ENCODE peak calls at places on chromosomes 5 and 9, in four cellular contexts. R is GM12878, C is K562, M is H1. N is an unnamed sample.

GRCh38 chr5:59592101-59592500 is 301.4 kb downstream of the PDE4D start:
- DNase-seq in C (no peak), R (no peak), M (no peak), N (peak)

GRCh38 chr5:42495908-42496307 is 72.7 kb downstream of the GHR start:
- DNase-seq in R (no peak), M (no peak), C (no peak), N (no peak)

GRCh38 chr9:122236681-122237080 is 7.9 kb upstream of the LHX6 start:
- DNase-seq in C (no peak), R (no peak), M (no peak), N (peak)

GRCh38 chr5:13606051-13606450 is 338.4 kb downstream of the DNAH5 start:
- DNase-seq in M (no peak), R (no peak), C (no peak), N (peak)

GRCh38 chr5:95595289-95595931 is 24.5 kb upstream of the GPR150 start:
- DNase-seq in R (no peak), C (no peak), M (no peak), N (no peak)

GRCh38 chr9:133763272-133764183 is 25.4 kb upstream of the SARDH start:
- DNase-seq in C (no peak), R (no peak), M (peak), N (peak)

GRCh38 chr9:89654025-89654662 is 49.3 kb downstream of the GADD45G start:
- DNase-seq in C (no peak), M (no peak), R (no peak), N (no peak)

GRCh38 chr9:108776920-108777650 is 78.7 kb downstream of the ACTL7B start:
- DNase-seq in M (no peak), C (peak), R (no peak), N (peak)

GRCh38 chr5:155258139-155258538 is 244.6 kb downstream of the KIF4B start:
- DNase-seq in C (no peak), R (no peak), M (no peak), N (no peak)

GRCh38 chr5:26104175-26104574 is 934.2 kb downstream of the CDH9 start:
- DNase-seq in R (no peak), M (no peak), C (no peak), N (no peak)

GRCh38 chr9:99222416-99223280 is 566 bp downstream of the SEC61B start:
- DNase-seq in R (no peak), C (peak), M (no peak), N (peak)

GRCh38 chr5:20077186-20077585 is 89.2 kb upstream of the CDH18 start:
- DNase-seq in C (no peak), M (no peak), R (no peak), N (no peak)

GRCh38 chr5:71883745-71884103 is 164.6 kb downstream of the CARTPT start:
- DNase-seq in R (no peak), M (no peak), C (no peak), N (no peak)

GRCh38 chr9:98087420-98088354 is 31.2 kb downstream of the NANS start:
- DNase-seq in R (no peak), C (no peak), M (peak), N (peak)

GRCh38 chr5:8843766-8844165 is 702.1 kb downstream of the SEMA5A start:
- DNase-seq in R (no peak), M (no peak), C (no peak), N (peak)

GRCh38 chr5:123673107-123673506 is 161.1 kb downstream of the CSNK1G3 start:
- DNase-seq in C (no peak), R (no peak), M (no peak), N (no peak)

GRCh38 chr5:79512692-79513518 is 1.0 kb downstream of the HOMER1 start:
- DNase-seq in R (no peak), C (peak), M (no peak), N (peak)

GRCh38 chr9:92709240-92709639 is 39.3 kb upstream of the IPPK start:
- DNase-seq in R (no peak), M (no peak), C (no peak), N (no peak)

GRCh38 chr5:142747034-142747433 is 23.1 kb upstream of the ARHGAP26 start:
- DNase-seq in M (no peak), R (no peak), C (no peak), N (peak)

GRCh38 chr9:33170464-33171156 is 3.5 kb upstream of the B4GALT1 start:
- DNase-seq in M (no peak), C (no peak), R (no peak), N (no peak)

GRCh38 chr5:176866913-176867312 is 32.2 kb downstream of the HK3 start:
- DNase-seq in C (peak), M (no peak), R (no peak), N (no peak)

GRCh38 chr5:134116291-134116690 is 1.8 kb downstream of the TCF7 start:
- DNase-seq in C (no peak), R (no peak), M (no peak), N (no peak)

GRCh38 chr5:172142709-172143215 is 45.3 kb downstream of the STK10 start:
- DNase-seq in M (no peak), C (peak), R (no peak), N (peak)

GRCh38 chr9:109319072-109319630 is 1.7 kb downstream of the EPB41L4B start:
- DNase-seq in C (no peak), M (peak), R (no peak), N (no peak)

GRCh38 chr9:127915325-127915752 is 1.5 kb downstream of the ST6GALNAC4 start:
- DNase-seq in C (peak), R (no peak), M (no peak), N (no peak)

GRCh38 chr9:105062222-105062850 is 134.4 kb upstream of the ABCA1 start:
- DNase-seq in R (no peak), C (no peak), M (no peak), N (no peak)

GRCh38 chr5:115844321-115844817 is 2.6 kb downstream of the AP3S1 start:
- DNase-seq in R (no peak), C (no peak), M (no peak), N (no peak)

GRCh38 chr9:79120533-79121315 is 451.0 kb upstream of the TLE4 start:
- DNase-seq in R (no peak), C (no peak), M (no peak), N (peak)

GRCh38 chr5:83552275-83552674 is 80.7 kb downstream of the VCAN start:
- DNase-seq in C (no peak), R (no peak), M (no peak), N (peak)

GRCh38 chr5:89178576-89178975 is 295.6 kb upstream of the MEF2C start:
- DNase-seq in M (no peak), C (no peak), R (no peak), N (no peak)

GRCh38 chr5:139392678-139393496 is 2.0 kb downstream of the PROB1 start:
- DNase-seq in C (no peak), R (no peak), M (peak), N (no peak)

GRCh38 chr5:177364159-177364962 is 6.6 kb downstream of the RGS14 start:
- DNase-seq in C (no peak), R (peak), M (no peak), N (no peak)

GRCh38 chr9:76255781-76256455 is 138.3 kb downstream of the RFK start:
- DNase-seq in M (no peak), C (no peak), R (no peak), N (peak)

GRCh38 chr9:20781086-20781485 is 97.0 kb downstream of the FOCAD start:
- DNase-seq in R (no peak), C (no peak), M (no peak), N (peak)

GRCh38 chr5:34775886-34776285 is 63.1 kb upstream of the TTC23L start:
- DNase-seq in C (no peak), M (no peak), R (no peak), N (no peak)

GRCh38 chr9:131630206-131630831 is 85.0 kb downstream of the PRRT1B start:
- DNase-seq in C (no peak), R (peak), M (no peak), N (no peak)

GRCh38 chr5:139094154-139095131 is 103.7 kb downstream of the SIL1 start:
- DNase-seq in C (no peak), M (no peak), R (peak), N (no peak)

GRCh38 chr9:136050706-136051567 is 44.2 kb downstream of the NACC2 start:
- DNase-seq in R (no peak), C (no peak), M (peak), N (peak)

GRCh38 chr9:136053757-136054142 is 41.3 kb downstream of the NACC2 start:
- DNase-seq in C (no peak), R (no peak), M (no peak), N (no peak)

GRCh38 chr9:136051568-136052432 is 43.3 kb downstream of the NACC2 start:
- DNase-seq in R (no peak), C (no peak), M (peak), N (peak)

GRCh38 chr9:136052991-136053756 is 41.9 kb downstream of the NACC2 start:
- DNase-seq in M (peak), C (no peak), R (no peak), N (no peak)

GRCh38 chr9:136052433-136052880 is 42.6 kb downstream of the NACC2 start:
- DNase-seq in R (no peak), M (no peak), C (no peak), N (no peak)
- TF ChIP-seq CHD1 in R (no peak), M (no peak), C (no peak), N (no peak)

DNA sequence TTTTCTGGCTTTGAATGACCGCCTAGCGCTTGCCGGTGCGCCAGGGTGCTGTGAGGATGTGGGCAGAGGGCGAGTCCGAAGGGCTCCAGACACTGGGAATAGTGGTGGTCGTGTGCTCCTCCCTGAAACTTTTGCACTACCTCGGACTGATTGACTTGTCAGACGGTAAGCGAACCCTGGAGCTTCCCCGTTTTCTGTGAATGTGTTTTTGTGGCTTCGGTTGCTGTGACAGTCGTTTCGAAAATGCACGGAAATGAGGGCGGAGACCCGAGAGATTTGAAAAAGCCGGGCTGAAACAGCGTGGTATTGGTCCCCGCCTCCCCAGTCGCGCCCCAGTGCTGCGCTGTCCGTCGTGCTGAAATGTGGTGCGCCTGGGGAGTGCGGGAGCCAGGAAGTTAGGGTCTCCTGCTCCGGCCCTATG is 102.5 kb upstream of the GABRP start:
- DNase-seq in M (peak), R (no peak), C (peak), N (peak)
- TF ChIP-seq CHD1 in M (no peak), R (no peak), C (no peak), N (no peak)

GRCh38 chr9:11549311-11549794 is 936.6 kb upstream of the PTPRD start:
- DNase-seq in C (no peak), R (no peak), M (no peak), N (no peak)
- TF ChIP-seq CHD1 in C (no peak), R (no peak), M (no peak), N (no peak)

GRCh38 chr5:126941403-126941802 is 89.0 kb downstream of the MARCHF3 start:
- DNase-seq in C (no peak), M (no peak), R (no peak), N (no peak)

GRCh38 chr5:126949475-126949874 is 80.9 kb downstream of the MARCHF3 start:
- DNase-seq in M (no peak), C (no peak), R (no peak), N (no peak)

GRCh38 chr5:126948453-126948852 is 81.9 kb downstream of the MARCHF3 start:
- DNase-seq in M (no peak), R (no peak), C (no peak), N (no peak)

GRCh38 chr5:126948011-126948355 is 82.4 kb downstream of the MARCHF3 start:
- DNase-seq in M (no peak), C (no peak), R (no peak), N (no peak)

DNA sequence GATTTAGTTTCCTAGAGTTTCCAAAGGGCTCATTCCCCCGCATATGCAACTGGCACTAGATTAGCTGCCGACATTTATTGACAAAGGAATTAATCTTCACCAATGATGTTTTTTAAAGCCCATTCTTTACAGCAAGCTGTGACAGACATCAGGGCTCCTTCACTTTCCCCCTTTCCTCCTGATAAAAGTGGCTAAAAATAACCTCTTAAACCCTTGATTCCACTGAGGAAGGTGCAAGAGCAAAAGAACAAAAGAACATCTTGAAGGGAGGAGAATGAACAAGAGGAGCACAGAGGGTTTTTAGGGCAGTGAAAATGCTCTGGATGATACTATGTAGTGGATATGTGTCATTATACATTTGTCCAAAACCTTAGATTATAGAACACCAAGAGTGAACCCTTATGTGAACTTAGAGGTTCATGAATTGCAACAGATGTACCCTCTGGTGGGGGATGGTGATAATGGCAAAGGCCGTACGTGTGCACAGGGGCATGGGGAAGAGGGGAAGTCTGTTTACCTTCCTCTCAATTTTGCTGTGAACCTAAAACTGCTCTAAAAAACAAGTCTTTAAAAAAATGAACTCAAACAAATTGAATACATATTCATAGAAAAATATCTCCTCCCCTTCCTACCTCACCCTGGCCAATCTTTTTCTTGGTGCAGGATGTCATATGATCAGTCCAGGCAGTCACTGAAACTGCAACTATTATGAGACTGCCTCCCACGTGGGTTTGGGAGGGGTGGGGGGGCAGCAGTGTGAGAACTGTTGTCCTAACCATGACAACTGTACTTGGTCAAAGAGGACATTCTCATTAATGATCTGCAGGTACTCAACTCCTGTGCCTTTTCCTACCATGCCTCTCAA is 83.0 kb downstream of the MARCHF3 start:
- DNase-seq in R (no peak), M (no peak), C (peak), N (no peak)
- TF ChIP-seq CHD1 in R (no peak), M (no peak), C (no peak), N (no peak)

DNA sequence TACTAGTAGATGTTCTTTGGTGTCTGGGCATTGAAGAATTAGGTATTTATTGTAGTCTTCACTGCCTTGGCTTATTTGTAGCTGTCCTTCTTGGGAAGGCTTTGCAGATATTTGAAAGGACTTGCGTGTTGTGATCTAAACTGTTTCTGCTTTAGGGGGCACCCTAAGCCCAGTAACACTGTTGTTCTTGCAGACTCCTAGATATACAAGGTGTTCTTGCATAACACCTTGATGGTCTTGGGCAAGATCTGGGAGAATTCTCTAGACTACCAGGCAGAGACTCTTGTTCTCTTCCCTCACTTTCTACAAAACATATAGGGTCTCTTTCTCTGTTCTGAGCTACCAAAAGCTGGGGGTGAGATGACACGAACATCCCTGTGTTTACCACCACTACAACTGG is 179.1 kb downstream of the FAM170A start:
- DNase-seq in R (no peak), C (no peak), M (no peak), N (no peak)
- TF ChIP-seq CHD1 in R (no peak), C (no peak), M (no peak), N (no peak)